ENCODE peak calls at places on chromosomes 13 and 19, in seven cellular contexts. S, B, O, Q, V, R and P are unnamed samples.

GRCh38 chr13:106567421-106568224 is at the start of gene ARGLU1:
- DNase-seq in S (peak), B (peak), O (peak), Q (peak), V (peak), R (peak), P (peak)

GRCh38 chr13:44274838-44275237 is 98.8 kb upstream of the SERP2 start:
- DNase-seq in S (no peak), B (no peak), O (no peak), Q (no peak), V (no peak), R (no peak), P (no peak)

GRCh38 chr13:70960841-70961443 is 852.7 kb upstream of the KLHL1 start:
- DNase-seq in S (no peak), B (no peak), O (no peak), Q (no peak), V (no peak), R (no peak), P (no peak)

GRCh38 chr13:43293986-43294880 is 270.8 kb downstream of the DNAJC15 start:
- DNase-seq in S (no peak), B (no peak), O (no peak), Q (no peak), V (no peak), R (no peak), P (no peak)

GRCh38 chr13:73778242-73778864 is 355.9 kb downstream of the KLF12 start:
- DNase-seq in S (no peak), B (no peak), O (no peak), Q (no peak), V (no peak), R (no peak), P (no peak)

GRCh38 chr13:23921451-23921888 is 24.2 kb upstream of the C1QTNF9B start:
- DNase-seq in S (no peak), B (no peak), O (no peak), Q (no peak), V (no peak), R (no peak), P (no peak)

GRCh38 chr19:33251076-33251475 is 25.4 kb upstream of the SLC7A10 start:
- DNase-seq in S (no peak), B (no peak), O (no peak), Q (no peak), V (no peak), R (no peak), P (no peak)

GRCh38 chr19:16715613-16716012 is 4.0 kb upstream of the NWD1 start:
- DNase-seq in S (no peak), B (no peak), O (no peak), Q (no peak), V (no peak), R (no peak), P (no peak)

GRCh38 chr19:3094638-3095374 is 644 bp downstream of the GNA11 start:
- DNase-seq in S (peak), B (no peak), O (no peak), Q (no peak), V (no peak), R (no peak), P (no peak)